ENCODE peak calls at places on chromosomes 13 and 19, in seven cellular contexts. One of them, this sample, is unnamed.

GRCh38 chr13:60111726-60112125 is 52.0 kb downstream of the DIAPH3 start:
- DNase-seq in HuH-7: no peak
- DNase-seq in Right ventricle myocardium superior: no peak
- DNase-seq in type B pancreatic cell: no peak
- DNase-seq in left cardiac atrium: no peak
- DNase-seq in HEK293T: no peak
- DNase-seq in T-cell: no peak
- DNase-seq in this sample: no peak

GRCh38 chr13:106919093-106919492 is 351.2 kb upstream of the ARGLU1 start:
- DNase-seq in HuH-7: no peak
- DNase-seq in Right ventricle myocardium superior: no peak
- DNase-seq in type B pancreatic cell: no peak
- DNase-seq in left cardiac atrium: no peak
- DNase-seq in HEK293T: no peak
- DNase-seq in T-cell: no peak
- DNase-seq in this sample: no peak

GRCh38 chr13:41455725-41456419 is 1.5 kb upstream of the RGCC start:
- DNase-seq in HuH-7: no peak
- DNase-seq in Right ventricle myocardium superior: no peak
- DNase-seq in type B pancreatic cell: no peak
- DNase-seq in left cardiac atrium: no peak
- DNase-seq in HEK293T: no peak
- DNase-seq in T-cell: no peak
- DNase-seq in this sample: no peak

GRCh38 chr13:103044054-103044453 is 22.2 kb downstream of the SLC10A2 start:
- DNase-seq in HuH-7: no peak
- DNase-seq in Right ventricle myocardium superior: no peak
- DNase-seq in type B pancreatic cell: no peak
- DNase-seq in left cardiac atrium: no peak
- DNase-seq in HEK293T: no peak
- DNase-seq in T-cell: no peak
- DNase-seq in this sample: no peak

GRCh38 chr13:45362939-45363338 is 22.0 kb upstream of the TPT1 start:
- DNase-seq in HuH-7: peak
- DNase-seq in Right ventricle myocardium superior: peak
- DNase-seq in type B pancreatic cell: no peak
- DNase-seq in left cardiac atrium: no peak
- DNase-seq in HEK293T: peak
- DNase-seq in T-cell: no peak
- DNase-seq in this sample: no peak

GRCh38 chr13:110113284-110113764 is 193.6 kb downstream of the COL4A1 start:
- DNase-seq in HuH-7: no peak
- DNase-seq in Right ventricle myocardium superior: no peak
- DNase-seq in type B pancreatic cell: no peak
- DNase-seq in left cardiac atrium: no peak
- DNase-seq in HEK293T: no peak
- DNase-seq in T-cell: no peak
- DNase-seq in this sample: no peak

GRCh38 chr13:48146122-48146521 is 51.2 kb upstream of the MED4 start:
- DNase-seq in HuH-7: no peak
- DNase-seq in Right ventricle myocardium superior: no peak
- DNase-seq in type B pancreatic cell: no peak
- DNase-seq in left cardiac atrium: no peak
- DNase-seq in HEK293T: no peak
- DNase-seq in T-cell: no peak
- DNase-seq in this sample: no peak

GRCh38 chr13:31962661-31963345 is 68.8 kb upstream of the FRY start:
- DNase-seq in HuH-7: peak
- DNase-seq in Right ventricle myocardium superior: no peak
- DNase-seq in type B pancreatic cell: no peak
- DNase-seq in left cardiac atrium: no peak
- DNase-seq in HEK293T: no peak
- DNase-seq in T-cell: no peak
- DNase-seq in this sample: no peak

GRCh38 chr13:80666782-80667537 is 326.0 kb upstream of the SPRY2 start:
- DNase-seq in HuH-7: no peak
- DNase-seq in Right ventricle myocardium superior: no peak
- DNase-seq in type B pancreatic cell: no peak
- DNase-seq in left cardiac atrium: no peak
- DNase-seq in HEK293T: no peak
- DNase-seq in T-cell: no peak
- DNase-seq in this sample: no peak

GRCh38 chr19:12379732-12380443 is 14.4 kb upstream of the ZNF442 start:
- DNase-seq in HuH-7: no peak
- DNase-seq in Right ventricle myocardium superior: no peak
- DNase-seq in type B pancreatic cell: no peak
- DNase-seq in left cardiac atrium: no peak
- DNase-seq in HEK293T: no peak
- DNase-seq in T-cell: no peak
- DNase-seq in this sample: no peak

GRCh38 chr19:6733338-6734095 is 3.9 kb downstream of the GPR108 start:
- DNase-seq in HuH-7: no peak
- DNase-seq in Right ventricle myocardium superior: peak
- DNase-seq in type B pancreatic cell: no peak
- DNase-seq in left cardiac atrium: no peak
- DNase-seq in HEK293T: no peak
- DNase-seq in T-cell: no peak
- DNase-seq in this sample: no peak

GRCh38 chr19:52991484-52991883 is 22.2 kb upstream of the ERVV-1 start:
- DNase-seq in HuH-7: no peak
- DNase-seq in Right ventricle myocardium superior: no peak
- DNase-seq in type B pancreatic cell: no peak
- DNase-seq in left cardiac atrium: no peak
- DNase-seq in HEK293T: no peak
- DNase-seq in T-cell: no peak
- DNase-seq in this sample: no peak

GRCh38 chr13:21071015-21071414 is 9.6 kb upstream of the LATS2 start:
- DNase-seq in HuH-7: no peak
- DNase-seq in Right ventricle myocardium superior: no peak
- DNase-seq in type B pancreatic cell: no peak
- DNase-seq in left cardiac atrium: no peak
- DNase-seq in HEK293T: no peak
- DNase-seq in T-cell: no peak
- DNase-seq in this sample: no peak

GRCh38 chr13:49652691-49653305 is 24.5 kb downstream of the ARL11 start:
- DNase-seq in HuH-7: peak
- DNase-seq in Right ventricle myocardium superior: no peak
- DNase-seq in type B pancreatic cell: no peak
- DNase-seq in left cardiac atrium: no peak
- DNase-seq in HEK293T: peak
- DNase-seq in T-cell: no peak
- DNase-seq in this sample: no peak

GRCh38 chr19:3369337-3370213 is 3.2 kb downstream of the NFIC start:
- DNase-seq in HuH-7: no peak
- DNase-seq in Right ventricle myocardium superior: peak
- DNase-seq in type B pancreatic cell: no peak
- DNase-seq in left cardiac atrium: peak
- DNase-seq in HEK293T: no peak
- DNase-seq in T-cell: no peak
- DNase-seq in this sample: peak

GRCh38 chr13:30044932-30045331 is 194.5 kb upstream of the UBL3 start:
- DNase-seq in HuH-7: no peak
- DNase-seq in Right ventricle myocardium superior: no peak
- DNase-seq in type B pancreatic cell: no peak
- DNase-seq in left cardiac atrium: no peak
- DNase-seq in HEK293T: no peak
- DNase-seq in T-cell: no peak
- DNase-seq in this sample: no peak

GRCh38 chr13:106533940-106534843 is 1.3 kb downstream of the EFNB2 start:
- DNase-seq in HuH-7: peak
- DNase-seq in Right ventricle myocardium superior: peak
- DNase-seq in type B pancreatic cell: peak
- DNase-seq in left cardiac atrium: peak
- DNase-seq in HEK293T: no peak
- DNase-seq in T-cell: peak
- DNase-seq in this sample: peak

GRCh38 chr13:98200211-98200878 is 23.3 kb upstream of the RNF113B start:
- DNase-seq in HuH-7: no peak
- DNase-seq in Right ventricle myocardium superior: no peak
- DNase-seq in type B pancreatic cell: no peak
- DNase-seq in left cardiac atrium: no peak
- DNase-seq in HEK293T: no peak
- DNase-seq in T-cell: no peak
- DNase-seq in this sample: no peak

GRCh38 chr19:39470724-39471339 is 9.8 kb upstream of the TIMM50 start:
- DNase-seq in HuH-7: no peak
- DNase-seq in Right ventricle myocardium superior: no peak
- DNase-seq in type B pancreatic cell: no peak
- DNase-seq in left cardiac atrium: no peak
- DNase-seq in HEK293T: no peak
- DNase-seq in T-cell: no peak
- DNase-seq in this sample: no peak

GRCh38 chr13:47499358-47500150 is 501.5 kb downstream of the SUCLA2 start:
- DNase-seq in HuH-7: no peak
- DNase-seq in Right ventricle myocardium superior: no peak
- DNase-seq in type B pancreatic cell: no peak
- DNase-seq in left cardiac atrium: no peak
- DNase-seq in HEK293T: no peak
- DNase-seq in T-cell: no peak
- DNase-seq in this sample: peak

GRCh38 chr19:11420429-11420893 is 1.3 kb upstream of the RGL3 start:
- DNase-seq in HuH-7: peak
- DNase-seq in Right ventricle myocardium superior: peak
- DNase-seq in type B pancreatic cell: no peak
- DNase-seq in left cardiac atrium: peak
- DNase-seq in HEK293T: no peak
- DNase-seq in T-cell: no peak
- DNase-seq in this sample: peak

GRCh38 chr19:51566489-51567100 is 4.5 kb upstream of the ZNF175 start:
- DNase-seq in HuH-7: no peak
- DNase-seq in Right ventricle myocardium superior: no peak
- DNase-seq in type B pancreatic cell: no peak
- DNase-seq in left cardiac atrium: no peak
- DNase-seq in HEK293T: no peak
- DNase-seq in T-cell: no peak
- DNase-seq in this sample: no peak

GRCh38 chr13:22960827-22961226 is 220.0 kb upstream of the SGCG start:
- DNase-seq in HuH-7: no peak
- DNase-seq in Right ventricle myocardium superior: no peak
- DNase-seq in type B pancreatic cell: no peak
- DNase-seq in left cardiac atrium: no peak
- DNase-seq in HEK293T: no peak
- DNase-seq in T-cell: no peak
- DNase-seq in this sample: no peak

GRCh38 chr13:40648040-40648439 is 18.4 kb downstream of the FOXO1 start:
- DNase-seq in HuH-7: no peak
- DNase-seq in Right ventricle myocardium superior: no peak
- DNase-seq in type B pancreatic cell: no peak
- DNase-seq in left cardiac atrium: no peak
- DNase-seq in HEK293T: no peak
- DNase-seq in T-cell: no peak
- DNase-seq in this sample: no peak

GRCh38 chr19:41927810-41928192 is 448 bp downstream of the ERFL start:
- DNase-seq in HuH-7: peak
- DNase-seq in Right ventricle myocardium superior: no peak
- DNase-seq in type B pancreatic cell: no peak
- DNase-seq in left cardiac atrium: no peak
- DNase-seq in HEK293T: no peak
- DNase-seq in T-cell: no peak
- DNase-seq in this sample: no peak

GRCh38 chr19:38149597-38149996 is 74.4 kb downstream of the DPF1 start:
- DNase-seq in HuH-7: no peak
- DNase-seq in Right ventricle myocardium superior: no peak
- DNase-seq in type B pancreatic cell: no peak
- DNase-seq in left cardiac atrium: no peak
- DNase-seq in HEK293T: peak
- DNase-seq in T-cell: no peak
- DNase-seq in this sample: no peak

GRCh38 chr19:53254451-53255341 is at the start of gene ZNF677:
- DNase-seq in HuH-7: no peak
- DNase-seq in Right ventricle myocardium superior: peak
- DNase-seq in type B pancreatic cell: peak
- DNase-seq in left cardiac atrium: peak
- DNase-seq in HEK293T: no peak
- DNase-seq in T-cell: peak
- DNase-seq in this sample: peak

GRCh38 chr19:48925240-48925843 is 8.2 kb upstream of the DHDH start:
- DNase-seq in HuH-7: no peak
- DNase-seq in Right ventricle myocardium superior: no peak
- DNase-seq in type B pancreatic cell: no peak
- DNase-seq in left cardiac atrium: no peak
- DNase-seq in HEK293T: no peak
- DNase-seq in T-cell: no peak
- DNase-seq in this sample: no peak

GRCh38 chr19:29843180-29844051 is 31.6 kb downstream of the CCNE1 start:
- DNase-seq in HuH-7: no peak
- DNase-seq in Right ventricle myocardium superior: peak
- DNase-seq in type B pancreatic cell: no peak
- DNase-seq in left cardiac atrium: peak
- DNase-seq in HEK293T: no peak
- DNase-seq in T-cell: peak
- DNase-seq in this sample: no peak

GRCh38 chr13:44092053-44092452 is 212.3 kb downstream of the LACC1 start:
- DNase-seq in HuH-7: no peak
- DNase-seq in Right ventricle myocardium superior: no peak
- DNase-seq in type B pancreatic cell: no peak
- DNase-seq in left cardiac atrium: no peak
- DNase-seq in HEK293T: no peak
- DNase-seq in T-cell: no peak
- DNase-seq in this sample: no peak

GRCh38 chr19:14048439-14049153 is 13.3 kb downstream of the PALM3 start:
- DNase-seq in HuH-7: peak
- DNase-seq in Right ventricle myocardium superior: peak
- DNase-seq in type B pancreatic cell: no peak
- DNase-seq in left cardiac atrium: no peak
- DNase-seq in HEK293T: peak
- DNase-seq in T-cell: peak
- DNase-seq in this sample: no peak

GRCh38 chr19:3784607-3785463 is 1.3 kb downstream of the MATK start:
- DNase-seq in HuH-7: no peak
- DNase-seq in Right ventricle myocardium superior: no peak
- DNase-seq in type B pancreatic cell: no peak
- DNase-seq in left cardiac atrium: no peak
- DNase-seq in HEK293T: no peak
- DNase-seq in T-cell: no peak
- DNase-seq in this sample: no peak

GRCh38 chr13:113086991-113087922 is 18.3 kb upstream of the F7 start:
- DNase-seq in HuH-7: no peak
- DNase-seq in Right ventricle myocardium superior: peak
- DNase-seq in type B pancreatic cell: no peak
- DNase-seq in left cardiac atrium: peak
- DNase-seq in HEK293T: no peak
- DNase-seq in T-cell: no peak
- DNase-seq in this sample: no peak

GRCh38 chr13:109145631-109146030 is 516.2 kb downstream of the MYO16 start:
- DNase-seq in HuH-7: peak
- DNase-seq in Right ventricle myocardium superior: no peak
- DNase-seq in type B pancreatic cell: no peak
- DNase-seq in left cardiac atrium: no peak
- DNase-seq in HEK293T: peak
- DNase-seq in T-cell: no peak
- DNase-seq in this sample: peak

GRCh38 chr19:10088949-10089554 is 2.9 kb downstream of the SHFL start:
- DNase-seq in HuH-7: no peak
- DNase-seq in Right ventricle myocardium superior: no peak
- DNase-seq in type B pancreatic cell: no peak
- DNase-seq in left cardiac atrium: no peak
- DNase-seq in HEK293T: no peak
- DNase-seq in T-cell: no peak
- DNase-seq in this sample: no peak

GRCh38 chr19:911197-912033 is 1.6 kb downstream of the R3HDM4 start:
- DNase-seq in HuH-7: no peak
- DNase-seq in Right ventricle myocardium superior: no peak
- DNase-seq in type B pancreatic cell: no peak
- DNase-seq in left cardiac atrium: no peak
- DNase-seq in HEK293T: no peak
- DNase-seq in T-cell: no peak
- DNase-seq in this sample: no peak